ENCODE peak calls at places on chromosomes 12 and 14, in eight cellular contexts. Q, C, G, M, F, K, B and R are unnamed samples.

GRCh38 chr12:48380596-48380995 is 29.9 kb upstream of the ZNF641 start:
- DNase-seq in Q (no peak), C (no peak), G (no peak), M (no peak), F (no peak), K (no peak), B (no peak), R (no peak)

GRCh38 chr14:92456215-92457017 is 57.2 kb upstream of the RIN3 start:
- DNase-seq in Q (peak; percentile 90), C (peak; percentile 50), G (peak; percentile 83), M (peak; percentile 73), F (peak; percentile 70), K (peak; percentile 66), B (peak; percentile 57), R (peak; percentile 59)

GRCh38 chr14:75439989-75440388 is 12.2 kb downstream of the JDP2 start:
- DNase-seq in Q (no peak), C (no peak), G (no peak), M (no peak), F (no peak), K (no peak), B (peak; percentile 80), R (no peak)

GRCh38 chr12:42524716-42525115 is 64.8 kb downstream of the PRICKLE1 start:
- DNase-seq in Q (peak; percentile 12), C (no peak), G (no peak), M (peak; percentile 53), F (no peak), K (no peak), B (no peak), R (no peak)

GRCh38 chr12:127239781-127240180 is 1027.2 kb upstream of the TMEM132C start:
- DNase-seq in Q (no peak), C (no peak), G (no peak), M (no peak), F (no peak), K (no peak), B (no peak), R (no peak)

GRCh38 chr12:43210437-43211197 is 341.4 kb downstream of the ADAMTS20 start:
- DNase-seq in Q (peak; percentile 82), C (no peak), G (no peak), M (peak; percentile 31), F (peak; percentile 67), K (peak; percentile 16), B (peak; percentile 27), R (no peak)

GRCh38 chr12:76030378-76031080 is 1.0 kb downstream of the PHLDA1 start:
- DNase-seq in Q (peak; percentile 72), C (no peak), G (peak; percentile 37), M (no peak), F (peak; percentile 52), K (peak; percentile 58), B (peak; percentile 49), R (no peak)

GRCh38 chr12:66379613-66380012 is 77.3 kb downstream of the HELB start:
- DNase-seq in Q (no peak), C (no peak), G (no peak), M (no peak), F (no peak), K (no peak), B (peak; percentile 27), R (no peak)

GRCh38 chr12:110826592-110827200 is 20.1 kb upstream of the CCDC63 start:
- DNase-seq in Q (peak; percentile 89), C (peak; percentile 85), G (peak; percentile 92), M (peak; percentile 94), F (peak; percentile 72), K (peak; percentile 74), B (peak; percentile 92), R (peak; percentile 80)

GRCh38 chr14:68020493-68020892 is 200.9 kb downstream of the RAD51B start:
- DNase-seq in Q (no peak), C (no peak), G (no peak), M (no peak), F (no peak), K (no peak), B (no peak), R (no peak)

GRCh38 chr14:68015356-68016242 is 196.0 kb downstream of the RAD51B start:
- DNase-seq in Q (no peak), C (no peak), G (no peak), M (peak; percentile 60), F (peak; percentile 40), K (no peak), B (no peak), R (no peak)

GRCh38 chr14:68016243-68016914 is 196.8 kb downstream of the RAD51B start:
- DNase-seq in Q (peak; percentile 66), C (no peak), G (no peak), M (no peak), F (peak; percentile 57), K (no peak), B (no peak), R (no peak)

GRCh38 chr14:68020999-68021663 is 201.6 kb downstream of the RAD51B start:
- DNase-seq in Q (no peak), C (no peak), G (no peak), M (no peak), F (no peak), K (no peak), B (no peak), R (no peak)

GRCh38 chr14:68018598-68018997 is 199.0 kb downstream of the RAD51B start:
- DNase-seq in Q (peak; percentile 19), C (no peak), G (no peak), M (peak; percentile 59), F (no peak), K (no peak), B (no peak), R (peak; percentile 30)
- H2AFZ ChIP-seq in Q (no peak overlapping the region), C (no peak overlapping the region), G (no peak overlapping the region), M (no peak overlapping the region), F (no peak overlapping the region), K (no peak overlapping the region), B (no peak overlapping the region), R (no peak overlapping the region)

GRCh38 chr14:22281322-22281977 is 307.6 kb downstream of the DAD1 start:
- DNase-seq in Q (no peak), C (no peak), G (no peak), M (no peak), F (no peak), K (no peak), B (peak; percentile 63), R (no peak)
- H2AFZ ChIP-seq in Q (no peak overlapping the region), C (no peak overlapping the region), G (no peak overlapping the region), M (no peak overlapping the region), F (peak overlapping the region; percentile 58), K (no peak overlapping the region), B (peak overlapping the region; percentile 86), R (no peak overlapping the region)

GRCh38 chr12:51482808-51483532 is 58.3 kb downstream of the SLC4A8 start:
- DNase-seq in Q (no peak), C (no peak), G (no peak), M (no peak), F (no peak), K (peak; percentile 39), B (peak; percentile 16), R (no peak)

GRCh38 chr12:51475543-51475942 is 50.9 kb downstream of the SLC4A8 start:
- DNase-seq in Q (peak; percentile 38), C (no peak), G (no peak), M (peak; percentile 28), F (peak; percentile 68), K (no peak), B (no peak), R (no peak)

GRCh38 chr12:51484119-51484518 is 59.5 kb downstream of the SLC4A8 start:
- DNase-seq in Q (no peak), C (no peak), G (no peak), M (no peak), F (no peak), K (no peak), B (no peak), R (no peak)

GRCh38 chr12:51480978-51481377 is 56.3 kb downstream of the SLC4A8 start:
- DNase-seq in Q (no peak), C (no peak), G (no peak), M (no peak), F (no peak), K (no peak), B (no peak), R (no peak)
- H2AFZ ChIP-seq in Q (no peak overlapping the region), C (no peak overlapping the region), G (no peak overlapping the region), M (no peak overlapping the region), F (no peak overlapping the region), K (no peak overlapping the region), B (no peak overlapping the region), R (no peak overlapping the region)

GRCh38 chr14:32774214-32774613 is 164.5 kb upstream of the NPAS3 start:
- DNase-seq in Q (no peak), C (no peak), G (no peak), M (peak; percentile 64), F (no peak), K (no peak), B (no peak), R (no peak)
- H2AFZ ChIP-seq in Q (no peak overlapping the region), C (no peak overlapping the region), G (no peak overlapping the region), M (no peak overlapping the region), F (no peak overlapping the region), K (no peak overlapping the region), B (no peak overlapping the region), R (no peak overlapping the region)

GRCh38 chr14:33851366-33851765 is 99.5 kb downstream of the EGLN3 start:
- DNase-seq in Q (no peak), C (no peak), G (no peak), M (no peak), F (no peak), K (no peak), B (no peak), R (no peak)

GRCh38 chr14:33848706-33849454 is 102.0 kb downstream of the EGLN3 start:
- DNase-seq in Q (peak; percentile 69), C (peak; percentile 82), G (peak; percentile 94), M (peak; percentile 91), F (peak; percentile 10), K (peak; percentile 48), B (peak; percentile 7), R (peak; percentile 81)

GRCh38 chr14:33849455-33849801 is 101.4 kb downstream of the EGLN3 start:
- DNase-seq in Q (no peak), C (no peak), G (no peak), M (no peak), F (no peak), K (no peak), B (no peak), R (no peak)

GRCh38 chr14:33851931-33852330 is 98.9 kb downstream of the EGLN3 start:
- DNase-seq in Q (no peak), C (no peak), G (no peak), M (no peak), F (no peak), K (no peak), B (no peak), R (no peak)

DNA sequence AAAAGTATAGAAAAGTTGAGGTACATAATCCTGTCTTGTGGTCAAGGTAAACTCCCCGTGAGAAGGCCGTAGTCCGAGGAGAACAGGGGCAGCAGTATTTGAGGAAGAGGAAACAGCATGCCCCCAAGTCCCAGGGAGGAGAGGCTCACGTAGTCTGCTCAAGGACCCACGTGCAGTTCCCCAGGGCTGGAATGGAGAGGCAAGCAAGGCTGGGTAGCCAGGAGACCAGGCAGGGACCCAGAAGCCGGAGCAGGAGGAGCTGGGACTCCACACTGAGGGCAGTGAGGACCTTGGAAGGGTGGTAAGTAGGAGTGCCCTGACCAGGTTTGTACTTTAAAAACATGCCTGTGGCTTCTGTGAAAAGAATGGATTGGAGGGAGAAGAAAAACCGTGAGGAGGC is 100.0 kb downstream of the EGLN3 start:
- DNase-seq in Q (no peak), C (no peak), G (no peak), M (no peak), F (no peak), K (no peak), B (no peak), R (no peak)
- H2AFZ ChIP-seq in Q (no peak overlapping the region), C (no peak overlapping the region), G (no peak overlapping the region), M (no peak overlapping the region), F (no peak overlapping the region), K (no peak overlapping the region), B (no peak overlapping the region), R (peak overlapping the region; percentile 3)